ENCODE peak calls at places on chromosomes 16 and 17, in seven cellular contexts. One of them, this sample, is unnamed.
A peak's percentile ranks its signal among the peaks of the same experiment; 100 is the strongest.

GRCh38 chr16:72787519-72788268 is 260.2 kb downstream of the ZFHX3 start:
- DNase-seq in adipocyte: peak; percentile 94
- DNase-seq in thoracic aorta: peak; percentile 40
- DNase-seq in AG09309: peak; percentile 73
- DNase-seq in AG10803: peak; percentile 89
- DNase-seq in heart left ventricle: peak; percentile 64
- DNase-seq in mucosa of descending colon: peak; percentile 77
- DNase-seq in this sample: peak; percentile 16

GRCh38 chr17:51097708-51098446 is 22.8 kb downstream of the SPAG9 start:
- DNase-seq in mucosa of descending colon: no peak
- DNase-seq in adipocyte: no peak
- DNase-seq in thoracic aorta: no peak
- DNase-seq in heart left ventricle: no peak
- DNase-seq in AG10803: no peak
- DNase-seq in AG09309: no peak
- DNase-seq in this sample: no peak

GRCh38 chr17:74457146-74457819 is 9.2 kb upstream of the CD300A start:
- DNase-seq in adipocyte: peak; percentile 84
- DNase-seq in AG09309: no peak
- DNase-seq in AG10803: peak; percentile 45
- DNase-seq in mucosa of descending colon: peak; percentile 85
- DNase-seq in thoracic aorta: peak; percentile 30
- DNase-seq in heart left ventricle: peak; percentile 75
- DNase-seq in this sample: peak; percentile 19

GRCh38 chr16:30051518-30051917 is 14.0 kb upstream of the ALDOA start:
- DNase-seq in AG10803: peak; percentile 62
- DNase-seq in AG09309: no peak
- DNase-seq in thoracic aorta: no peak
- DNase-seq in heart left ventricle: no peak
- DNase-seq in adipocyte: no peak
- DNase-seq in mucosa of descending colon: no peak
- DNase-seq in this sample: no peak

GRCh38 chr17:73343168-73343634 is 31.4 kb upstream of the CDC42EP4 start:
- DNase-seq in AG10803: peak; percentile 84
- DNase-seq in mucosa of descending colon: no peak
- DNase-seq in heart left ventricle: peak; percentile 79
- DNase-seq in thoracic aorta: no peak
- DNase-seq in AG09309: no peak
- DNase-seq in adipocyte: peak; percentile 94
- DNase-seq in this sample: peak; percentile 70

GRCh38 chr16:71917900-71918299 is 22.6 kb downstream of the IST1 start:
- DNase-seq in heart left ventricle: no peak
- DNase-seq in AG10803: peak; percentile 42
- DNase-seq in AG09309: no peak
- DNase-seq in adipocyte: peak; percentile 68
- DNase-seq in thoracic aorta: no peak
- DNase-seq in mucosa of descending colon: no peak
- DNase-seq in this sample: peak; percentile 30

GRCh38 chr17:290121-290521 is 62.5 kb downstream of the RPH3AL start:
- DNase-seq in AG09309: no peak
- DNase-seq in thoracic aorta: no peak
- DNase-seq in adipocyte: no peak
- DNase-seq in heart left ventricle: no peak
- DNase-seq in mucosa of descending colon: no peak
- DNase-seq in AG10803: no peak
- DNase-seq in this sample: no peak

GRCh38 chr17:751269-752001 is 629 bp downstream of the GEMIN4 start:
- DNase-seq in thoracic aorta: no peak
- DNase-seq in mucosa of descending colon: peak; percentile 60
- DNase-seq in AG09309: no peak
- DNase-seq in heart left ventricle: no peak
- DNase-seq in adipocyte: peak; percentile 73
- DNase-seq in AG10803: peak; percentile 49
- DNase-seq in this sample: no peak

GRCh38 chr16:10663744-10664143 is 31.0 kb downstream of the TEKT5 start:
- DNase-seq in AG10803: no peak
- DNase-seq in heart left ventricle: no peak
- DNase-seq in AG09309: no peak
- DNase-seq in adipocyte: no peak
- DNase-seq in mucosa of descending colon: no peak
- DNase-seq in thoracic aorta: no peak
- DNase-seq in this sample: no peak

GRCh38 chr17:81306898-81307510 is 11.9 kb upstream of the SLC38A10 start:
- DNase-seq in mucosa of descending colon: no peak
- DNase-seq in heart left ventricle: no peak
- DNase-seq in adipocyte: no peak
- DNase-seq in thoracic aorta: no peak
- DNase-seq in AG10803: no peak
- DNase-seq in AG09309: no peak
- DNase-seq in this sample: no peak

GRCh38 chr16:31269541-31269940 is 9.8 kb downstream of the ITGAM start:
- DNase-seq in AG10803: no peak
- DNase-seq in heart left ventricle: no peak
- DNase-seq in adipocyte: no peak
- DNase-seq in AG09309: no peak
- DNase-seq in mucosa of descending colon: no peak
- DNase-seq in thoracic aorta: no peak
- DNase-seq in this sample: no peak

GRCh38 chr16:5951486-5951885 is 853.9 kb upstream of the EEF2KMT start:
- DNase-seq in AG10803: no peak
- DNase-seq in AG09309: no peak
- DNase-seq in adipocyte: no peak
- DNase-seq in heart left ventricle: no peak
- DNase-seq in thoracic aorta: no peak
- DNase-seq in mucosa of descending colon: no peak
- DNase-seq in this sample: no peak

GRCh38 chr17:52828621-52829020 is 670.1 kb upstream of the CA10 start:
- DNase-seq in AG09309: no peak
- DNase-seq in heart left ventricle: no peak
- DNase-seq in adipocyte: no peak
- DNase-seq in AG10803: no peak
- DNase-seq in mucosa of descending colon: no peak
- DNase-seq in thoracic aorta: no peak
- DNase-seq in this sample: no peak

GRCh38 chr17:44761932-44762810 is 3.4 kb downstream of the ADAM11 start:
- DNase-seq in adipocyte: no peak
- DNase-seq in heart left ventricle: no peak
- DNase-seq in AG09309: no peak
- DNase-seq in mucosa of descending colon: no peak
- DNase-seq in AG10803: no peak
- DNase-seq in thoracic aorta: no peak
- DNase-seq in this sample: no peak

GRCh38 chr17:82602986-82603385 is 45.3 kb downstream of the WDR45B start:
- DNase-seq in AG09309: no peak
- DNase-seq in AG10803: no peak
- DNase-seq in adipocyte: no peak
- DNase-seq in thoracic aorta: no peak
- DNase-seq in heart left ventricle: no peak
- DNase-seq in mucosa of descending colon: no peak
- DNase-seq in this sample: no peak

GRCh38 chr17:17810374-17811248 is 26.2 kb downstream of the SREBF1 start:
- DNase-seq in adipocyte: no peak
- DNase-seq in heart left ventricle: no peak
- DNase-seq in AG09309: no peak
- DNase-seq in AG10803: no peak
- DNase-seq in thoracic aorta: no peak
- DNase-seq in mucosa of descending colon: peak; percentile 49
- DNase-seq in this sample: no peak

GRCh38 chr16:27232061-27232841 is 28.9 kb downstream of the KDM8 start:
- DNase-seq in AG09309: no peak
- DNase-seq in mucosa of descending colon: peak; percentile 77
- DNase-seq in heart left ventricle: no peak
- DNase-seq in AG10803: no peak
- DNase-seq in thoracic aorta: no peak
- DNase-seq in adipocyte: no peak
- DNase-seq in this sample: no peak

GRCh38 chr17:9232591-9233270 is 211.4 kb downstream of the NTN1 start:
- DNase-seq in heart left ventricle: no peak
- DNase-seq in AG10803: peak; percentile 72
- DNase-seq in AG09309: no peak
- DNase-seq in mucosa of descending colon: no peak
- DNase-seq in adipocyte: no peak
- DNase-seq in thoracic aorta: no peak
- DNase-seq in this sample: no peak

GRCh38 chr16:90009172-90009899 is 9.9 kb downstream of the DBNDD1 start:
- DNase-seq in thoracic aorta: no peak
- DNase-seq in adipocyte: no peak
- DNase-seq in AG09309: no peak
- DNase-seq in AG10803: no peak
- DNase-seq in mucosa of descending colon: no peak
- DNase-seq in heart left ventricle: no peak
- DNase-seq in this sample: no peak
- H3K4me3 ChIP-seq in thoracic aorta: no peak overlapping the region
- H3K4me3 ChIP-seq in adipocyte: no peak overlapping the region
- H3K4me3 ChIP-seq in AG09309: no peak overlapping the region
- H3K4me3 ChIP-seq in AG10803: no peak overlapping the region
- H3K4me3 ChIP-seq in mucosa of descending colon: no peak overlapping the region
- H3K4me3 ChIP-seq in heart left ventricle: peak overlapping the region; percentile 16
- H3K4me3 ChIP-seq in this sample: no peak overlapping the region

GRCh38 chr16:63617047-63617989 is 1504.5 kb downstream of the CDH11 start:
- DNase-seq in thoracic aorta: no peak
- DNase-seq in mucosa of descending colon: peak; percentile 27
- DNase-seq in adipocyte: peak; percentile 35
- DNase-seq in heart left ventricle: peak; percentile 52
- DNase-seq in AG10803: no peak
- DNase-seq in AG09309: no peak
- DNase-seq in this sample: no peak

GRCh38 chr16:63618896-63619295 is 1503.0 kb downstream of the CDH11 start:
- DNase-seq in thoracic aorta: no peak
- DNase-seq in adipocyte: no peak
- DNase-seq in AG10803: no peak
- DNase-seq in AG09309: no peak
- DNase-seq in mucosa of descending colon: no peak
- DNase-seq in heart left ventricle: no peak
- DNase-seq in this sample: no peak

GRCh38 chr16:63613701-63614100 is 1508.2 kb downstream of the CDH11 start:
- DNase-seq in heart left ventricle: no peak
- DNase-seq in mucosa of descending colon: no peak
- DNase-seq in thoracic aorta: no peak
- DNase-seq in AG09309: no peak
- DNase-seq in adipocyte: peak; percentile 17
- DNase-seq in AG10803: no peak
- DNase-seq in this sample: peak; percentile 19

GRCh38 chr16:63614421-63614820 is 1507.4 kb downstream of the CDH11 start:
- DNase-seq in AG09309: no peak
- DNase-seq in heart left ventricle: no peak
- DNase-seq in mucosa of descending colon: no peak
- DNase-seq in adipocyte: peak; percentile 19
- DNase-seq in thoracic aorta: no peak
- DNase-seq in AG10803: no peak
- DNase-seq in this sample: no peak

GRCh38 chr16:63617990-63618763 is 1503.7 kb downstream of the CDH11 start:
- DNase-seq in AG10803: no peak
- DNase-seq in AG09309: no peak
- DNase-seq in thoracic aorta: no peak
- DNase-seq in heart left ventricle: peak; percentile 60
- DNase-seq in mucosa of descending colon: no peak
- DNase-seq in adipocyte: no peak
- DNase-seq in this sample: no peak
- H3K4me3 ChIP-seq in AG10803: no peak overlapping the region
- H3K4me3 ChIP-seq in AG09309: no peak overlapping the region
- H3K4me3 ChIP-seq in thoracic aorta: no peak overlapping the region
- H3K4me3 ChIP-seq in heart left ventricle: peak overlapping the region; percentile 44
- H3K4me3 ChIP-seq in mucosa of descending colon: no peak overlapping the region
- H3K4me3 ChIP-seq in adipocyte: no peak overlapping the region
- H3K4me3 ChIP-seq in this sample: no peak overlapping the region

GRCh38 chr17:41967921-41968578 is 1.5 kb downstream of the CNP start:
- DNase-seq in heart left ventricle: no peak
- DNase-seq in adipocyte: no peak
- DNase-seq in AG10803: no peak
- DNase-seq in AG09309: no peak
- DNase-seq in mucosa of descending colon: no peak
- DNase-seq in thoracic aorta: no peak
- DNase-seq in this sample: no peak
- H3K4me3 ChIP-seq in heart left ventricle: peak overlapping the region; percentile 98
- H3K4me3 ChIP-seq in adipocyte: peak overlapping the region; percentile 94
- H3K4me3 ChIP-seq in AG10803: peak overlapping the region; percentile 85
- H3K4me3 ChIP-seq in AG09309: peak overlapping the region; percentile 83
- H3K4me3 ChIP-seq in mucosa of descending colon: no peak overlapping the region
- H3K4me3 ChIP-seq in thoracic aorta: peak overlapping the region; percentile 93
- H3K4me3 ChIP-seq in this sample: peak overlapping the region; percentile 85

GRCh38 chr17:48541574-48542113 is 3.3 kb downstream of the HOXB2 start:
- DNase-seq in heart left ventricle: peak; percentile 66
- DNase-seq in AG10803: peak; percentile 89
- DNase-seq in adipocyte: no peak
- DNase-seq in mucosa of descending colon: peak; percentile 65
- DNase-seq in thoracic aorta: no peak
- DNase-seq in AG09309: no peak
- DNase-seq in this sample: no peak

GRCh38 chr17:48543854-48544355 is 1.0 kb downstream of the HOXB2 start:
- DNase-seq in AG09309: no peak
- DNase-seq in heart left ventricle: no peak
- DNase-seq in AG10803: no peak
- DNase-seq in mucosa of descending colon: no peak
- DNase-seq in thoracic aorta: no peak
- DNase-seq in adipocyte: no peak
- DNase-seq in this sample: no peak

GRCh38 chr17:48542956-48543853 is 1.7 kb downstream of the HOXB2 start:
- DNase-seq in adipocyte: peak; percentile 13
- DNase-seq in mucosa of descending colon: peak; percentile 73
- DNase-seq in heart left ventricle: no peak
- DNase-seq in AG09309: no peak
- DNase-seq in thoracic aorta: no peak
- DNase-seq in AG10803: no peak
- DNase-seq in this sample: no peak

GRCh38 chr17:48541036-48541573 is 3.8 kb downstream of the HOXB2 start:
- DNase-seq in heart left ventricle: no peak
- DNase-seq in AG10803: no peak
- DNase-seq in thoracic aorta: no peak
- DNase-seq in AG09309: no peak
- DNase-seq in mucosa of descending colon: no peak
- DNase-seq in adipocyte: no peak
- DNase-seq in this sample: no peak

DNA sequence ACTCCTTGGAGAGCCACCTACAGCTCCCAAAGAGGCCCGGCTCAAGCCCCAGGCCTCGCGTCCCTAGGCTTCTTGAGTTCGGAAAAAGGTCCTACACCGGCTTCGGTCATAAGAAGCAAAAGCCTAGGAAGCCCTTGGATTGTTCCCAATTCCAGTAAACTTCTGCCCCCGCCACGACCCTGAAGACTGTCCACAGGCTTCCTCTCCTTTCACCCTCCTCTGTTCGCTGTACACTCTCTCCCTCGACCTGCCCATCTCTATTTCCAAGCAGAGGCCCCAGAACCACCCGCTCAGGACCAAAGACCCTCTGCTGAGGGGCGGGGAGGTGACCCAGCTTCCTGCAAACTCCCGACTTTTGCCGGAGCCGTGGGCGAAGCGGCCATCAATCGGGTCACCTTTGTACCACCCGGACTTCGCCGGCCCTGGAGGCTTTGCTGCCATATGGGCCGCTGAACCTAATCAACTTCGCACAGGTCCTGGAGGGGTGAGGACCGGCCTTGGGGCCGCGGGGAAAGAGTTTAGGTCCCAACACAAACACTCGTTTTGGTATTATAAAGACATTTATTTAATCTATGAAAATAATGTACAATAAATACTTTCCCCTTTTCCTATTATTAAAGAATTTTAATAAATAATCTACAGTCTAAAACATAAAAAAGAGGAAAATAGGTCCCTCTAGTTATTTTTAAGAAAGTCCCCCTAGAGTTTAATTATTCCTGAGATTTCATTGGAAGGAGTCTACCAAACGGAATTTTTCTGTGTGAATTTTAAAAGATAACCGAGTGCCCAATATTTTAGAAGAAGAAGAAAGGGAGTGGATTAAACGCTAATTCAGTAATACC is 2.6 kb downstream of the HOXB2 start:
- DNase-seq in AG09309: no peak
- DNase-seq in AG10803: no peak
- DNase-seq in thoracic aorta: no peak
- DNase-seq in mucosa of descending colon: no peak
- DNase-seq in adipocyte: no peak
- DNase-seq in heart left ventricle: no peak
- DNase-seq in this sample: no peak
- H3K4me3 ChIP-seq in AG09309: peak overlapping the region; percentile 64
- H3K4me3 ChIP-seq in AG10803: peak overlapping the region; percentile 93
- H3K4me3 ChIP-seq in thoracic aorta: peak overlapping the region; percentile 88
- H3K4me3 ChIP-seq in mucosa of descending colon: peak overlapping the region; percentile 34
- H3K4me3 ChIP-seq in adipocyte: peak overlapping the region; percentile 95
- H3K4me3 ChIP-seq in heart left ventricle: peak overlapping the region; percentile 69
- H3K4me3 ChIP-seq in this sample: peak overlapping the region; percentile 69

This sample was measured in HFF-Myc.